ENCODE peak calls at places on chromosomes 7 and 10, in seven cellular contexts. Z is IMR-90, X is dorsolateral prefrontal cortex, R is heart right ventricle, L is left ventricle myocardium inferior, H is foreskin keratinocyte, M is lung. Q is an unnamed sample.

GRCh38 chr7:147492621-147493020 is 1097.9 kb upstream of the C7orf33 start:
- DNase-seq in Z (peak; percentile 77), R (no peak), X (no peak), M (no peak), L (no peak), H (no peak), Q (peak; percentile 21)

GRCh38 chr7:32587431-32587948 is 92.2 kb downstream of the AVL9 start:
- DNase-seq in Z (peak; percentile 89), X (no peak), H (no peak), R (peak; percentile 60), L (no peak), M (no peak), Q (no peak)

GRCh38 chr10:76546411-76546810 is 1091.2 kb downstream of the KCNMA1 start:
- DNase-seq in M (no peak), Z (no peak), H (no peak), X (no peak), R (no peak), L (no peak), Q (no peak)

GRCh38 chr7:155208681-155209477 is 88.8 kb upstream of the INSIG1 start:
- DNase-seq in X (peak; percentile 61), H (peak; percentile 53), M (no peak), Z (peak; percentile 47), L (no peak), R (peak; percentile 24), Q (no peak)

GRCh38 chr10:18479502-18479901 is 171.9 kb downstream of the NSUN6 start:
- DNase-seq in M (no peak), H (no peak), R (no peak), L (no peak), X (no peak), Z (no peak), Q (no peak)

GRCh38 chr7:29265208-29265923 is 70.8 kb downstream of the CHN2 start:
- DNase-seq in Z (no peak), X (no peak), R (no peak), H (peak; percentile 63), M (no peak), L (no peak), Q (no peak)

GRCh38 chr10:27865221-27865635 is 119.6 kb upstream of the MKX start:
- DNase-seq in M (no peak), L (no peak), X (no peak), Z (peak; percentile 23), H (peak; percentile 97), R (no peak), Q (no peak)

GRCh38 chr7:55236454-55236853 is 128.7 kb upstream of the LANCL2 start:
- DNase-seq in H (no peak), L (no peak), R (no peak), X (no peak), M (no peak), Z (no peak), Q (no peak)

GRCh38 chr7:83301416-83301815 is 138.7 kb upstream of the PCLO start:
- DNase-seq in X (no peak), R (no peak), L (no peak), M (no peak), Z (no peak), H (peak; percentile 15), Q (no peak)

GRCh38 chr10:116014859-116015258 is 258.1 kb downstream of the GFRA1 start:
- DNase-seq in Z (no peak), R (no peak), H (no peak), M (no peak), L (no peak), X (no peak), Q (no peak)

GRCh38 chr7:122532406-122533269 is 166.3 kb downstream of the RNF133 start:
- DNase-seq in R (no peak), H (no peak), X (no peak), Z (peak; percentile 5), L (no peak), M (no peak), Q (no peak)

GRCh38 chr7:156589808-156590207 is 50.8 kb upstream of the RNF32 start:
- DNase-seq in Z (no peak), H (no peak), X (no peak), L (no peak), R (no peak), M (no peak), Q (no peak)

GRCh38 chr10:14723052-14723689 is 51.5 kb downstream of the FAM107B start:
- DNase-seq in Z (no peak), H (no peak), M (no peak), X (no peak), L (no peak), R (no peak), Q (no peak)

DNA sequence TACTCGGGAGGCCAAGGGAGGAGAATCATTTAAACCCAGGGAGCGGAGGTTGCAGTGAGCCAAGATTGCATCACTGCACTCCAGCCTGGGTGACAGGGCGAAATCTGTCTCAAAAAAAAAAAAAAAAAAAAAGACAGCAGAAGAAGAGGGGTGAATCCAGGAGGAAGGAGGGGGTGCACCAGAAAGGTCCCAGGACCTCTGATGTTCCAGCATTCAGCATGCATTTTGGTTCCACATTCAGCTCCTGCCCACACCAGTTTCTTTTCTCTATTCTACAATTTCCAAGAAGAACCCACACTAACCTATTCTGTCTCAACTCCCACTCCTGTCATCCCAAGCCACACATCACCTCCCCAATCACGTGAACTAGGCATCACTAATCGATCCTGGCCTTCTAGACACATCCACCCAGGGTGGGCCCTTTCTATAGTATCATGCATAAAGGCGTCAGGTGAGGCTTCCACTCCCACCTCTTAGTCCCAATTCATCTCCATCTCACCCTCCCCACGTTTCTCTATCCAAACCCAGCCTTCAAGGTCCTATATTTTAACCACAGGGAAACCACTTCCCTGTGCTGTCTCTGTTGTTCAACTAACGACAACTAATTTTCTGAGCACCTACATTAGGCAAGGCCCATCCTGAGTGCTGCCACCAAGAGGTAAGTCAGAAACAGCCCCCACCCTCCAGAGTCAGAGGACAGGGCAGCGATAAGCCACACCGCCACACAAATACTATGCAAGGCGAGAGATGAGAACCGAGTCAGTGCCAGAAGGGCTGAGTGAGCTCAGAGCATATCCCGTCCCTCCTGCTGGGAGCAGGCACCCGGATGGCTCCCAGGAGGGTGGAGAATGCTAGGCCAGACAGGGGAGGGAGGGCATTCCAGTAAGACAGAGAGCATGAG is 2.2 kb downstream of the ANXA11 start:
- DNase-seq in L (peak; percentile 81), M (peak; percentile 67), R (peak; percentile 86), X (peak; percentile 40), H (peak; percentile 67), Z (peak; percentile 85), Q (no peak)
- TF ChIP-seq CTCF in L (peak; percentile 44), M (peak; percentile 26), R (no peak), X (peak; percentile 38), H (peak; percentile 56), Z (peak; percentile 27), Q (no peak)

GRCh38 chr10:26214538-26215461 is 1.8 kb upstream of the GAD2 start:
- DNase-seq in H (no peak), X (no peak), R (no peak), L (no peak), M (no peak), Z (no peak), Q (no peak)

GRCh38 chr10:26211781-26212444 is 4.7 kb upstream of the GAD2 start:
- DNase-seq in R (no peak), Z (no peak), L (no peak), X (no peak), M (no peak), H (no peak), Q (no peak)

GRCh38 chr10:26214004-26214403 is 2.6 kb upstream of the GAD2 start:
- DNase-seq in Z (no peak), H (no peak), M (no peak), L (no peak), X (no peak), R (no peak), Q (no peak)

GRCh38 chr10:26213157-26213780 is 3.3 kb upstream of the GAD2 start:
- DNase-seq in L (no peak), H (no peak), X (no peak), R (no peak), M (no peak), Z (no peak), Q (no peak)

GRCh38 chr10:26212511-26212910 is 4.1 kb upstream of the GAD2 start:
- DNase-seq in M (no peak), L (no peak), R (no peak), H (no peak), Z (no peak), X (no peak), Q (no peak)
- H3K27me3 ChIP-seq in M (peaks cover 19% of the 10 kb centered on the region), L (peaks cover 92% of the 10 kb centered on the region), R (peaks cover 68% of the 10 kb centered on the region), H (peaks cover 71% of the 10 kb centered on the region), Z (no peaks in the 10 kb centered on the region), X (peaks cover 62% of the 10 kb centered on the region), Q (peaks cover 64% of the 10 kb centered on the region)

DNA sequence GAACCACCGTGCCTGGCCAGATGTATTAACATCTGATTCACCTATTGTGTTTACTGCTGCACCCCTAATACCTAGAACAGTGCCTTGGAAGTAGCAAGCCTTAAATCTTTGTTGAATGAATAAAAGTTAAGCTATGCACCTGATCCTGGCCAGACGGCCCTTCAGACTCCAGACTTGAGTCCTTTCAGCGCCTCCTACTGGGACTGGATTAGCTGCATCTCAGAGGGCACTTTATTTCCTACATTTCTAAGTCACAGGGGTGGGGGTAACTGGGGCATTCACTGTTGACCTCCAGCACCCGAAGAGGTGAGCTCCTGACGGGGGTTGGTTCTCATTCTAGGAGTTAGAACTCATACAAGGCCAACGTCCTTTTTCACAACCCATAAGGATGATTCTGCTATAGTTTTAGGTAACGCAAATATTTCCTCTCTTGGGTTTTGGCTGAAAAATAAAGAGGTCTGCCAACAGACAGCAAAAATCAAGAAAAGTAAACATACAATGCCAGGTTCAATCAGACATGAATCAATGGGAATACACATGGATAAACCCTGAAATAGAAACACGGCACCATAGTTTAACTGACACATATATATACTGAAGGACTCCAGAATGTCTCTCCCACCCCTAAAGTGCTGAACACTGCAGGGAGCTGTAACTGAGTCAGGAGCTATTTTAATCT is 48.0 kb upstream of the DLG5 start:
- DNase-seq in R (no peak), X (no peak), H (peak; percentile 34), L (no peak), M (no peak), Z (peak; percentile 67), Q (no peak)
- TF ChIP-seq CTCF in R (no peak), X (no peak), H (peak; percentile 77), L (no peak), M (no peak), Z (peak; percentile 70), Q (peak; percentile 47)

GRCh38 chr10:131315343-131315742 is 3.8 kb upstream of the TCERG1L start:
- DNase-seq in L (no peak), X (no peak), M (no peak), Z (no peak), R (no peak), H (peak; percentile 11), Q (no peak)

GRCh38 chr10:131312261-131312801 is 810 bp upstream of the TCERG1L start:
- DNase-seq in Z (no peak), R (no peak), X (no peak), M (no peak), H (no peak), L (no peak), Q (peak; percentile 4)

GRCh38 chr10:131314799-131315198 is 3.3 kb upstream of the TCERG1L start:
- DNase-seq in Z (no peak), L (no peak), R (no peak), H (no peak), M (no peak), X (no peak), Q (no peak)

GRCh38 chr10:131313377-131313776 is 1.9 kb upstream of the TCERG1L start:
- DNase-seq in Z (no peak), L (no peak), R (no peak), M (no peak), H (no peak), X (no peak), Q (no peak)

DNA sequence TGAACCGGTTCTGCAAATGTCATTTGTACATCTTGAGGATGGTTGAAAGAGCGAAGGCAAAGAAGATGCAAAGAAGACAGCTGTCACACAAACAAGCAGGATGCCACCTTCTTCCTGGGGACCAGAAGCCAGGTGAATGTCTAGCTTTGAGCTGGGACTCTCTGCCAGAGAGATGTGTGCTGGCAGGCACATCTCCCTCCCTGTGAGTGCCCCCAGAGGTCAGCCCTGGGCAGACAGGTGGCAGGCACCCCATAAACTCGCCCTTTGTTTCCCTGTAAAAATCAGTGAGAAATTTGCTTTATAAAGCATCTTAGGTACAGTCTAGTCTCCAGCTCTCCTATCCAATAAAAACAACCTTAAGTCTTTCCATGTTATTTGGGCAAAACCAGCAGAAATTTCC is 2.6 kb upstream of the TCERG1L start:
- DNase-seq in Z (no peak), M (no peak), H (no peak), X (no peak), L (no peak), R (no peak), Q (no peak)
- H3K27me3 ChIP-seq in Z (no peaks in the 10 kb centered on the region), M (peaks cover 22% of the 10 kb centered on the region), H (peaks cover 31% of the 10 kb centered on the region), X (peaks cover 45% of the 10 kb centered on the region), L (peaks cover 98% of the 10 kb centered on the region), R (peaks cover 82% of the 10 kb centered on the region), Q (peaks cover 23% of the 10 kb centered on the region)

Q was measured in kidney epithelial cell.